ENCODE peak calls at places on chromosomes 7 and 10, in ten cellular contexts. V is HFF-Myc, M is heart right ventricle, Q is endodermal cell, J is bronchial epithelial cell, A is left ventricle myocardium inferior, O is mesothelial cell of epicardium, L is HFFc6, X is GM13976, F is choroid plexus epithelial cell. P is an unnamed sample.
A peak's percentile ranks its signal among the peaks of the same experiment; 100 is the strongest.

GRCh38 chr10:85510682-85511081 is 855.9 kb downstream of the GRID1 start:
- DNase-seq in V (no peak), M (no peak), Q (peak; percentile 65), J (no peak), A (peak; percentile 14), O (no peak), L (no peak), X (no peak), F (no peak), P (no peak)

GRCh38 chr10:109676703-109677102 is 246.6 kb downstream of the XPNPEP1 start:
- DNase-seq in V (no peak), M (no peak), Q (no peak), J (peak; percentile 82), A (no peak), O (no peak), L (no peak), X (no peak), F (no peak), P (no peak)

GRCh38 chr7:141444956-141445355 is 106.3 kb upstream of the AGK start:
- DNase-seq in V (no peak), M (no peak), Q (no peak), J (no peak), A (no peak), O (no peak), L (no peak), X (no peak), F (no peak), P (no peak)

GRCh38 chr7:157634401-157635147 is 297.8 kb downstream of the DNAJB6 start:
- DNase-seq in V (no peak), M (no peak), Q (peak; percentile 20), J (no peak), A (no peak), O (no peak), L (no peak), X (no peak), F (no peak), P (no peak)

GRCh38 chr7:45035909-45036308 is 35.9 kb downstream of the CCM2 start:
- DNase-seq in V (no peak), M (no peak), Q (no peak), J (peak; percentile 31), A (no peak), O (no peak), L (no peak), X (no peak), F (no peak), P (no peak)

GRCh38 chr10:123518765-123519164 is 147.4 kb upstream of the GPR26 start:
- DNase-seq in V (no peak), M (no peak), Q (peak; percentile 25), J (no peak), A (no peak), O (no peak), L (no peak), X (no peak), F (no peak), P (peak; percentile 72)

GRCh38 chr7:94512735-94513564 is 3.3 kb downstream of the CASD1 start:
- DNase-seq in V (no peak), M (no peak), Q (no peak), J (no peak), A (no peak), O (no peak), L (no peak), X (no peak), F (no peak), P (no peak)

GRCh38 chr7:22782616-22783232 is 39.9 kb downstream of the TOMM7 start:
- DNase-seq in V (no peak), M (peak; percentile 65), Q (peak; percentile 94), J (peak; percentile 54), A (peak; percentile 55), O (no peak), L (peak; percentile 42), X (peak; percentile 84), F (peak; percentile 68), P (peak; percentile 87)

GRCh38 chr10:124646483-124647352 is 97.5 kb downstream of the FAM53B start:
- DNase-seq in V (peak; percentile 17), M (peak; percentile 79), Q (no peak), J (peak; percentile 80), A (peak; percentile 80), O (no peak), L (peak; percentile 69), X (no peak), F (peak; percentile 81), P (no peak)

GRCh38 chr10:34998940-34999339 is 91.2 kb downstream of the CUL2 start:
- DNase-seq in V (no peak), M (no peak), Q (no peak), J (no peak), A (no peak), O (no peak), L (no peak), X (no peak), F (no peak), P (no peak)
- TF ChIP-seq CTCF in V (no peak), M (no peak), Q (no peak), J (no peak), A (no peak), O (no peak), L (no peak), X (no peak), F (no peak), P (no peak)

DNA sequence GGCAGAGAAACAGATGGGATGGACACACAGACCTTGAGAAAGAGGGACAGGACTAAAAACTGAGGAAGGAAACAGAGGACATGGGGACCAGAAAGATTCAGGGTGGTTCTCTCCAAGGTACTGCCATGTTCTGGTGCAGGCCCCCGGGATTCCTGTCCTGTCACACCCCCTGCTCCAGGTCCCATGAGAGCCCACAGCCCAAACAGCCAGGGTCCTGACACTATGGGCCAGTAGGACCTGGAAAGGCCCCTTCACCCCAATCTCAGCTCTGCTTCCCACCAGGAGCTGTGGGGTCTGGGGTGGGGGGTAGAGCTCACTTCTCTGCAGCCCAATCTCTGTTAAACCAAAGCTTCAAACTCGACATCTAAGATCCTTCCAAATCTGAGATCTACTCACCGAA is 21.2 kb downstream of the PDIA4 start:
- DNase-seq in V (no peak), M (no peak), Q (no peak), J (no peak), A (no peak), O (no peak), L (no peak), X (no peak), F (no peak), P (no peak)
- TF ChIP-seq CTCF in V (no peak), M (no peak), Q (no peak), J (no peak), A (no peak), O (no peak), L (no peak), X (no peak), F (no peak), P (no peak)

GRCh38 chr10:35640474-35640873 is 1.6 kb downstream of the FZD8 start:
- DNase-seq in V (no peak), M (peak; percentile 72), Q (peak; percentile 87), J (peak; percentile 31), A (peak; percentile 69), O (peak; percentile 44), L (no peak), X (peak; percentile 76), F (peak; percentile 78), P (peak; percentile 88)

GRCh38 chr10:35639651-35640311 is 2.3 kb downstream of the FZD8 start:
- DNase-seq in V (no peak), M (peak; percentile 21), Q (peak; percentile 87), J (no peak), A (peak; percentile 19), O (peak; percentile 27), L (no peak), X (no peak), F (peak; percentile 57), P (no peak)

GRCh38 chr10:35641430-35642015 is 573 bp downstream of the FZD8 start:
- DNase-seq in V (no peak), M (no peak), Q (no peak), J (no peak), A (no peak), O (peak; percentile 25), L (no peak), X (peak; percentile 59), F (peak; percentile 65), P (no peak)

GRCh38 chr10:35642023-35642792 is at the start of gene FZD8:
- DNase-seq in V (peak; percentile 17), M (peak; percentile 93), Q (peak; percentile 98), J (peak; percentile 78), A (peak; percentile 92), O (peak; percentile 80), L (peak; percentile 57), X (peak; percentile 88), F (peak; percentile 96), P (peak; percentile 96)

DNA sequence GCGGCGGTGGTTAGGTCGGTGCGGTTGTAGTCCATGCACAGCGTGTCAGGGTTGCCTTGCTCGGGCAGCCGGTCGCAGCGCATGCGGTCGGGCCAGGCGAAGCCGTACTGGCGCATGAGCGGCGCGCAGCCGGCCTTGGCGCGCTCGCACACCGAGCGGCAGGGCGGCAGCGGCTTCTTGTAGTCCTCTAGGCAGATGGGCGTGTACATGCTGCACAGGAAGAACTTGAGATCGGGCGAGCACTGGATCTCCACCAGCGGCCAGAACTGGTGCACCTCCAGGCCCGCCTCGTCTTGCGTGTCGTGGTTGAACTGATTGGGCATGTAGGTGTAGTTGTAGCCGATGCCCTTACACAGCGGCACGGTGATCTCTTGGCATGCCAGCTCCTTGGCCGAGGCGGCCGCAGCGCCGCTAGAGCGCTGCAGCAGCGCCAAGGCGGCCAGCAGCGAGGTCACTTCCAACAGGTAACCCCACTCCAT is 1.1 kb downstream of the FZD8 start:
- DNase-seq in V (peak; percentile 20), M (peak; percentile 67), Q (peak; percentile 88), J (peak; percentile 78), A (peak; percentile 63), O (peak; percentile 43), L (peak; percentile 65), X (peak; percentile 51), F (peak; percentile 94), P (peak; percentile 92)
- TF ChIP-seq CTCF in V (no peak), M (no peak), Q (no peak), J (no peak), A (no peak), O (peak; percentile 14), L (no peak), X (no peak), F (no peak), P (no peak)

GRCh38 chr7:134546903-134547737 is 1.8 kb upstream of the AKR1B15 start:
- DNase-seq in V (no peak), M (peak; percentile 73), Q (peak; percentile 93), J (peak; percentile 70), A (peak; percentile 66), O (no peak), L (peak; percentile 35), X (peak; percentile 46), F (peak; percentile 74), P (no peak)

GRCh38 chr7:134548877-134549276 is at the start of gene AKR1B15:
- DNase-seq in V (no peak), M (no peak), Q (no peak), J (peak; percentile 46), A (no peak), O (no peak), L (peak; percentile 10), X (peak; percentile 72), F (peak; percentile 39), P (no peak)

GRCh38 chr7:134549366-134549765 is 456 bp downstream of the AKR1B15 start:
- DNase-seq in V (no peak), M (no peak), Q (no peak), J (no peak), A (no peak), O (no peak), L (no peak), X (no peak), F (no peak), P (no peak)

GRCh38 chr7:134545918-134546317 is 3.0 kb upstream of the AKR1B15 start:
- DNase-seq in V (no peak), M (no peak), Q (no peak), J (no peak), A (no peak), O (no peak), L (no peak), X (no peak), F (no peak), P (no peak)

GRCh38 chr7:134547738-134548054 is 1.2 kb upstream of the AKR1B15 start:
- DNase-seq in V (peak; percentile 29), M (peak; percentile 69), Q (no peak), J (no peak), A (peak; percentile 62), O (peak; percentile 48), L (peak; percentile 48), X (peak; percentile 55), F (peak; percentile 78), P (no peak)
- TF ChIP-seq CTCF in V (no peak), M (no peak), Q (peak; percentile 3), J (no peak), A (peak; percentile 24), O (no peak), L (no peak), X (no peak), F (no peak), P (no peak)

P was measured in osteocyte.